ENCODE peak calls at places on chromosomes 13 and 19, in four cellular contexts. One of them, this sample, is unnamed.
A peak's percentile ranks its signal among the peaks of the same experiment; 100 is the strongest.

GRCh38 chr13:79508224-79508961 is 27.4 kb downstream of the NDFIP2 start:
- DNase-seq in foreskin fibroblast: no peak
- DNase-seq in stimulated activated CD4-positive, alpha-beta T cell treated with anti-CD3 and anti-CD28 coated beads, Interleukin-1b, Interleukin-23, amount 100 ng/mL, for 48 hours: no peak
- DNase-seq in NCI-H345: no peak
- DNase-seq in this sample: no peak

GRCh38 chr13:43905435-43906031 is 25.8 kb downstream of the LACC1 start:
- DNase-seq in stimulated activated CD4-positive, alpha-beta T cell treated with anti-CD3 and anti-CD28 coated beads, Interleukin-1b, Interleukin-23, amount 100 ng/mL, for 48 hours: no peak
- DNase-seq in NCI-H345: peak; percentile 65
- DNase-seq in foreskin fibroblast: peak; percentile 41
- DNase-seq in this sample: peak; percentile 62

GRCh38 chr19:34713262-34713637 is 20.8 kb upstream of the ZNF181 start:
- DNase-seq in stimulated activated CD4-positive, alpha-beta T cell treated with anti-CD3 and anti-CD28 coated beads, Interleukin-1b, Interleukin-23, amount 100 ng/mL, for 48 hours: no peak
- DNase-seq in NCI-H345: no peak
- DNase-seq in foreskin fibroblast: no peak
- DNase-seq in this sample: no peak

GRCh38 chr13:71674776-71675352 is 192.1 kb downstream of the DACH1 start:
- DNase-seq in stimulated activated CD4-positive, alpha-beta T cell treated with anti-CD3 and anti-CD28 coated beads, Interleukin-1b, Interleukin-23, amount 100 ng/mL, for 48 hours: no peak
- DNase-seq in NCI-H345: no peak
- DNase-seq in foreskin fibroblast: no peak
- DNase-seq in this sample: no peak

GRCh38 chr13:27005976-27006518 is 165.6 kb downstream of the USP12 start:
- DNase-seq in NCI-H345: no peak
- DNase-seq in stimulated activated CD4-positive, alpha-beta T cell treated with anti-CD3 and anti-CD28 coated beads, Interleukin-1b, Interleukin-23, amount 100 ng/mL, for 48 hours: no peak
- DNase-seq in foreskin fibroblast: no peak
- DNase-seq in this sample: no peak

GRCh38 chr19:40691421-40692211 is 1.2 kb upstream of the NUMBL start:
- DNase-seq in NCI-H345: no peak
- DNase-seq in stimulated activated CD4-positive, alpha-beta T cell treated with anti-CD3 and anti-CD28 coated beads, Interleukin-1b, Interleukin-23, amount 100 ng/mL, for 48 hours: no peak
- DNase-seq in foreskin fibroblast: no peak
- DNase-seq in this sample: peak; percentile 79

GRCh38 chr13:114112231-114112825 is 20.1 kb downstream of the RASA3 start:
- DNase-seq in stimulated activated CD4-positive, alpha-beta T cell treated with anti-CD3 and anti-CD28 coated beads, Interleukin-1b, Interleukin-23, amount 100 ng/mL, for 48 hours: no peak
- DNase-seq in foreskin fibroblast: no peak
- DNase-seq in NCI-H345: no peak
- DNase-seq in this sample: peak; percentile 67

GRCh38 chr13:24216176-24216575 is 55.7 kb downstream of the SPATA13 start:
- DNase-seq in foreskin fibroblast: no peak
- DNase-seq in stimulated activated CD4-positive, alpha-beta T cell treated with anti-CD3 and anti-CD28 coated beads, Interleukin-1b, Interleukin-23, amount 100 ng/mL, for 48 hours: no peak
- DNase-seq in NCI-H345: no peak
- DNase-seq in this sample: no peak

GRCh38 chr13:73140804-73141203 is 82.0 kb downstream of the KLF5 start:
- DNase-seq in foreskin fibroblast: no peak
- DNase-seq in stimulated activated CD4-positive, alpha-beta T cell treated with anti-CD3 and anti-CD28 coated beads, Interleukin-1b, Interleukin-23, amount 100 ng/mL, for 48 hours: no peak
- DNase-seq in NCI-H345: no peak
- DNase-seq in this sample: no peak

GRCh38 chr19:5961969-5962945 is 15.7 kb downstream of the RANBP3 start:
- DNase-seq in stimulated activated CD4-positive, alpha-beta T cell treated with anti-CD3 and anti-CD28 coated beads, Interleukin-1b, Interleukin-23, amount 100 ng/mL, for 48 hours: peak; percentile 72
- DNase-seq in foreskin fibroblast: no peak
- DNase-seq in NCI-H345: peak; percentile 98
- DNase-seq in this sample: peak; percentile 86

GRCh38 chr13:24159921-24160324 is 597 bp upstream of the SPATA13 start:
- DNase-seq in NCI-H345: no peak
- DNase-seq in foreskin fibroblast: no peak
- DNase-seq in stimulated activated CD4-positive, alpha-beta T cell treated with anti-CD3 and anti-CD28 coated beads, Interleukin-1b, Interleukin-23, amount 100 ng/mL, for 48 hours: no peak
- DNase-seq in this sample: no peak

GRCh38 chr19:6997679-6998445 is 23.4 kb downstream of the MBD3L2B start:
- DNase-seq in foreskin fibroblast: peak; percentile 7
- DNase-seq in stimulated activated CD4-positive, alpha-beta T cell treated with anti-CD3 and anti-CD28 coated beads, Interleukin-1b, Interleukin-23, amount 100 ng/mL, for 48 hours: no peak
- DNase-seq in NCI-H345: no peak
- DNase-seq in this sample: no peak

GRCh38 chr13:34076943-34077703 is 259.2 kb downstream of the RFC3 start:
- DNase-seq in NCI-H345: peak; percentile 23
- DNase-seq in stimulated activated CD4-positive, alpha-beta T cell treated with anti-CD3 and anti-CD28 coated beads, Interleukin-1b, Interleukin-23, amount 100 ng/mL, for 48 hours: no peak
- DNase-seq in foreskin fibroblast: peak; percentile 69
- DNase-seq in this sample: peak; percentile 26

GRCh38 chr19:46967578-46968018 is 52.0 kb upstream of the NPAS1 start:
- DNase-seq in NCI-H345: peak; percentile 25
- DNase-seq in stimulated activated CD4-positive, alpha-beta T cell treated with anti-CD3 and anti-CD28 coated beads, Interleukin-1b, Interleukin-23, amount 100 ng/mL, for 48 hours: no peak
- DNase-seq in foreskin fibroblast: no peak
- DNase-seq in this sample: peak; percentile 51

GRCh38 chr19:3189702-3190469 is 4.2 kb downstream of the NCLN start:
- DNase-seq in stimulated activated CD4-positive, alpha-beta T cell treated with anti-CD3 and anti-CD28 coated beads, Interleukin-1b, Interleukin-23, amount 100 ng/mL, for 48 hours: no peak
- DNase-seq in foreskin fibroblast: no peak
- DNase-seq in NCI-H345: no peak
- DNase-seq in this sample: no peak

GRCh38 chr13:99655351-99656091 is 154.2 kb downstream of the TM9SF2 start:
- DNase-seq in stimulated activated CD4-positive, alpha-beta T cell treated with anti-CD3 and anti-CD28 coated beads, Interleukin-1b, Interleukin-23, amount 100 ng/mL, for 48 hours: peak; percentile 73
- DNase-seq in foreskin fibroblast: peak; percentile 5
- DNase-seq in NCI-H345: no peak
- DNase-seq in this sample: no peak

GRCh38 chr13:93326427-93326826 is 99.8 kb downstream of the GPC6 start:
- DNase-seq in stimulated activated CD4-positive, alpha-beta T cell treated with anti-CD3 and anti-CD28 coated beads, Interleukin-1b, Interleukin-23, amount 100 ng/mL, for 48 hours: no peak
- DNase-seq in foreskin fibroblast: no peak
- DNase-seq in NCI-H345: no peak
- DNase-seq in this sample: no peak

GRCh38 chr19:1177322-1178114 is 3.5 kb upstream of the SBNO2 start:
- DNase-seq in foreskin fibroblast: peak; percentile 97
- DNase-seq in stimulated activated CD4-positive, alpha-beta T cell treated with anti-CD3 and anti-CD28 coated beads, Interleukin-1b, Interleukin-23, amount 100 ng/mL, for 48 hours: no peak
- DNase-seq in NCI-H345: no peak
- DNase-seq in this sample: no peak

GRCh38 chr13:112748947-112749346 is 59.1 kb downstream of the ATP11A start:
- DNase-seq in NCI-H345: no peak
- DNase-seq in foreskin fibroblast: no peak
- DNase-seq in stimulated activated CD4-positive, alpha-beta T cell treated with anti-CD3 and anti-CD28 coated beads, Interleukin-1b, Interleukin-23, amount 100 ng/mL, for 48 hours: no peak
- DNase-seq in this sample: no peak

GRCh38 chr19:17302391-17303166 is 646 bp downstream of the ABHD8 start:
- DNase-seq in NCI-H345: no peak
- DNase-seq in stimulated activated CD4-positive, alpha-beta T cell treated with anti-CD3 and anti-CD28 coated beads, Interleukin-1b, Interleukin-23, amount 100 ng/mL, for 48 hours: no peak
- DNase-seq in foreskin fibroblast: no peak
- DNase-seq in this sample: no peak

GRCh38 chr19:23698711-23699520 is 11.9 kb upstream of the ZNF675 start:
- DNase-seq in NCI-H345: peak; percentile 54
- DNase-seq in foreskin fibroblast: no peak
- DNase-seq in stimulated activated CD4-positive, alpha-beta T cell treated with anti-CD3 and anti-CD28 coated beads, Interleukin-1b, Interleukin-23, amount 100 ng/mL, for 48 hours: no peak
- DNase-seq in this sample: peak; percentile 89

GRCh38 chr19:11291991-11292390 is 4.0 kb upstream of the TSPAN16 start:
- DNase-seq in NCI-H345: no peak
- DNase-seq in stimulated activated CD4-positive, alpha-beta T cell treated with anti-CD3 and anti-CD28 coated beads, Interleukin-1b, Interleukin-23, amount 100 ng/mL, for 48 hours: no peak
- DNase-seq in foreskin fibroblast: no peak
- DNase-seq in this sample: no peak

GRCh38 chr13:30477346-30478235 is 11.9 kb upstream of the HMGB1 start:
- DNase-seq in NCI-H345: no peak
- DNase-seq in foreskin fibroblast: no peak
- DNase-seq in stimulated activated CD4-positive, alpha-beta T cell treated with anti-CD3 and anti-CD28 coated beads, Interleukin-1b, Interleukin-23, amount 100 ng/mL, for 48 hours: no peak
- DNase-seq in this sample: no peak

GRCh38 chr19:41877490-41877876 is 404 bp downstream of the CD79A start:
- DNase-seq in NCI-H345: no peak
- DNase-seq in stimulated activated CD4-positive, alpha-beta T cell treated with anti-CD3 and anti-CD28 coated beads, Interleukin-1b, Interleukin-23, amount 100 ng/mL, for 48 hours: no peak
- DNase-seq in foreskin fibroblast: no peak
- DNase-seq in this sample: no peak

GRCh38 chr19:52453324-52454094 is at the start of gene ZNF578:
- DNase-seq in NCI-H345: no peak
- DNase-seq in stimulated activated CD4-positive, alpha-beta T cell treated with anti-CD3 and anti-CD28 coated beads, Interleukin-1b, Interleukin-23, amount 100 ng/mL, for 48 hours: peak; percentile 77
- DNase-seq in foreskin fibroblast: peak; percentile 87
- DNase-seq in this sample: no peak

GRCh38 chr19:29702161-29702957 is 12.7 kb downstream of the C19orf12 start:
- DNase-seq in foreskin fibroblast: no peak
- DNase-seq in NCI-H345: no peak
- DNase-seq in stimulated activated CD4-positive, alpha-beta T cell treated with anti-CD3 and anti-CD28 coated beads, Interleukin-1b, Interleukin-23, amount 100 ng/mL, for 48 hours: no peak
- DNase-seq in this sample: no peak

GRCh38 chr13:48775804-48776203 is 122.1 kb downstream of the CYSLTR2 start:
- DNase-seq in stimulated activated CD4-positive, alpha-beta T cell treated with anti-CD3 and anti-CD28 coated beads, Interleukin-1b, Interleukin-23, amount 100 ng/mL, for 48 hours: no peak
- DNase-seq in NCI-H345: no peak
- DNase-seq in foreskin fibroblast: peak; percentile 95
- DNase-seq in this sample: no peak

GRCh38 chr13:80029170-80029569 is 311.8 kb downstream of the SPRY2 start:
- DNase-seq in stimulated activated CD4-positive, alpha-beta T cell treated with anti-CD3 and anti-CD28 coated beads, Interleukin-1b, Interleukin-23, amount 100 ng/mL, for 48 hours: no peak
- DNase-seq in NCI-H345: peak; percentile 71
- DNase-seq in foreskin fibroblast: no peak
- DNase-seq in this sample: no peak

GRCh38 chr19:41114132-41114531 is at the start of gene CYP2F1:
- DNase-seq in stimulated activated CD4-positive, alpha-beta T cell treated with anti-CD3 and anti-CD28 coated beads, Interleukin-1b, Interleukin-23, amount 100 ng/mL, for 48 hours: no peak
- DNase-seq in NCI-H345: no peak
- DNase-seq in foreskin fibroblast: no peak
- DNase-seq in this sample: no peak

GRCh38 chr19:1860133-1860775 is 3.1 kb downstream of the KLF16 start:
- DNase-seq in NCI-H345: no peak
- DNase-seq in stimulated activated CD4-positive, alpha-beta T cell treated with anti-CD3 and anti-CD28 coated beads, Interleukin-1b, Interleukin-23, amount 100 ng/mL, for 48 hours: peak; percentile 61
- DNase-seq in foreskin fibroblast: peak; percentile 69
- DNase-seq in this sample: no peak

GRCh38 chr13:29923554-29924481 is 73.4 kb upstream of the UBL3 start:
- DNase-seq in foreskin fibroblast: peak; percentile 94
- DNase-seq in stimulated activated CD4-positive, alpha-beta T cell treated with anti-CD3 and anti-CD28 coated beads, Interleukin-1b, Interleukin-23, amount 100 ng/mL, for 48 hours: peak; percentile 90
- DNase-seq in NCI-H345: peak; percentile 70
- DNase-seq in this sample: peak; percentile 96

GRCh38 chr19:18972851-18973250 is 31.8 kb upstream of the HOMER3 start:
- DNase-seq in NCI-H345: no peak
- DNase-seq in stimulated activated CD4-positive, alpha-beta T cell treated with anti-CD3 and anti-CD28 coated beads, Interleukin-1b, Interleukin-23, amount 100 ng/mL, for 48 hours: no peak
- DNase-seq in foreskin fibroblast: no peak
- DNase-seq in this sample: no peak

GRCh38 chr19:16400911-16401675 is 70.7 kb downstream of the EPS15L1 start:
- DNase-seq in foreskin fibroblast: no peak
- DNase-seq in stimulated activated CD4-positive, alpha-beta T cell treated with anti-CD3 and anti-CD28 coated beads, Interleukin-1b, Interleukin-23, amount 100 ng/mL, for 48 hours: peak; percentile 24
- DNase-seq in NCI-H345: no peak
- DNase-seq in this sample: no peak

GRCh38 chr13:20566424-20566916 is 487 bp upstream of the IFT88 start:
- DNase-seq in foreskin fibroblast: peak; percentile 72
- DNase-seq in stimulated activated CD4-positive, alpha-beta T cell treated with anti-CD3 and anti-CD28 coated beads, Interleukin-1b, Interleukin-23, amount 100 ng/mL, for 48 hours: no peak
- DNase-seq in NCI-H345: peak; percentile 81
- DNase-seq in this sample: no peak

This sample was measured in DMS79 treated with DMSO at 0.1 percent for 48 hours.